ENCODE peak calls at places on chromosomes 5 and 9, in eight cellular contexts. H, V, A, I, C, S, Z and P are unnamed samples.

GRCh38 chr9:93431498-93432105 is 19.9 kb upstream of the FAM120A start:
- DNase-seq in H (no peak), V (no peak), A (no peak), I (no peak), C (no peak), S (no peak), Z (no peak), P (no peak)

GRCh38 chr5:87705876-87706275 is 293.1 kb upstream of the CCNH start:
- DNase-seq in H (no peak), V (no peak), A (no peak), I (no peak), C (peak; percentile 0), S (peak; percentile 60), Z (no peak), P (no peak)

GRCh38 chr5:8993031-8993430 is 552.8 kb downstream of the SEMA5A start:
- DNase-seq in H (no peak), V (no peak), A (peak; percentile 38), I (no peak), C (peak; percentile 36), S (no peak), Z (no peak), P (no peak)

GRCh38 chr9:129007035-129007765 is 20.9 kb downstream of the SH3GLB2 start:
- DNase-seq in H (peak; percentile 72), V (peak; percentile 50), A (no peak), I (no peak), C (no peak), S (no peak), Z (peak; percentile 48), P (no peak)

GRCh38 chr5:179113945-179114641 is 53.9 kb downstream of the ZNF354C start:
- DNase-seq in H (no peak), V (no peak), A (no peak), I (no peak), C (no peak), S (no peak), Z (no peak), P (no peak)

GRCh38 chr5:132947661-132948060 is 15.8 kb downstream of the AFF4 start:
- DNase-seq in H (no peak), V (no peak), A (no peak), I (no peak), C (peak; percentile 26), S (peak; percentile 56), Z (no peak), P (no peak)

GRCh38 chr5:140881889-140882590 is at the start of gene PCDHA13:
- DNase-seq in H (no peak), V (no peak), A (no peak), I (no peak), C (peak; percentile 5), S (no peak), Z (no peak), P (no peak)

GRCh38 chr5:67799732-67800234 is 415.8 kb upstream of the PIK3R1 start:
- DNase-seq in H (peak; percentile 9), V (no peak), A (no peak), I (no peak), C (peak; percentile 43), S (peak; percentile 53), Z (peak; percentile 60), P (no peak)

GRCh38 chr5:16025681-16026080 is 153.9 kb downstream of the MARCHF11 start:
- DNase-seq in H (no peak), V (no peak), A (no peak), I (no peak), C (no peak), S (no peak), Z (no peak), P (no peak)

DNA sequence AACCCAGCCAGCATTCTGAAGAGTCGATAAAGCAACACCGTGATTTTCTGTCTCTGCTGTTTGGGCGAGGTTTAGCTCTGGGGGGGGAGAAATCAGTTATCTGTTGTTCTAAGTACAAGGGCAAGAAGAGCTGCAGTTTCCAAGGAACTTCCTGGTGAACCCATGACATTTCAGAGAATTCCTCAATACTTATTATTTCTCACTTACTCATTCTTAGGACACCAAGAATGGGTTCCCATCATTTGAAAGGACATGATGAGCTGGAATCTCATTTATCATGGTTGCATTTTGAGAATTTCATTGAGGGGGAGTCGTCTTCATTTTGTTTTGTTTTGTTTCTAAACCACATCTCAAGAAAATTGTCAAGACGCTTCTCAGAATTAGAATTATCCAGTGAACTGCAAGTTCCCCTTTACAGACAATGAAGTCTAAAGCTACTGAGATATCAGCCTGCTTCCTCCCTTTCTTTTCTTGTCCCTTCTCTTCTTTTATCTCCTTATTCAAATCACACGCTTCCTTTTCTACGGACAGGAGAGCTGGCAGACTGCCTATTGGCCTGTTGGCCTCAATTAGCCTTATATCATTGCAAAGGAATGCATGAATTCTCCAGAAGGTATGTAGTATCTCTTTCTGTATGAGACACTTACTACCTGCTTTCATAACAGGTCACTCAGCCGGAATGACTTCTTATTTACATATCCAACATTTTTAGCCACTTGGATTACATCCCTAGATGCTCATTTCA is 53.7 kb downstream of the ZNF462 start:
- DNase-seq in H (no peak), V (peak; percentile 30), A (no peak), I (no peak), C (peak; percentile 82), S (peak; percentile 94), Z (peak; percentile 65), P (no peak)
- H3K27ac ChIP-seq in H (peak overlapping the region; percentile 91), V (no peak overlapping the region), A (no peak overlapping the region), I (no peak overlapping the region), C (peak overlapping the region; percentile 31), S (peak overlapping the region; percentile 16), Z (peak overlapping the region; percentile 32), P (no peak overlapping the region)

GRCh38 chr5:157547909-157548512 is 27.6 kb downstream of the ADAM19 start:
- DNase-seq in H (no peak), V (no peak), A (no peak), I (no peak), C (no peak), S (no peak), Z (no peak), P (no peak)

GRCh38 chr5:157550668-157551067 is 24.9 kb downstream of the ADAM19 start:
- DNase-seq in H (no peak), V (no peak), A (no peak), I (no peak), C (no peak), S (no peak), Z (no peak), P (no peak)

GRCh38 chr5:157549283-157549629 is 26.3 kb downstream of the ADAM19 start:
- DNase-seq in H (no peak), V (no peak), A (no peak), I (no peak), C (no peak), S (peak; percentile 86), Z (no peak), P (no peak)

GRCh38 chr5:157549954-157550549 is 25.5 kb downstream of the ADAM19 start:
- DNase-seq in H (no peak), V (no peak), A (no peak), I (no peak), C (no peak), S (peak; percentile 56), Z (no peak), P (no peak)

DNA sequence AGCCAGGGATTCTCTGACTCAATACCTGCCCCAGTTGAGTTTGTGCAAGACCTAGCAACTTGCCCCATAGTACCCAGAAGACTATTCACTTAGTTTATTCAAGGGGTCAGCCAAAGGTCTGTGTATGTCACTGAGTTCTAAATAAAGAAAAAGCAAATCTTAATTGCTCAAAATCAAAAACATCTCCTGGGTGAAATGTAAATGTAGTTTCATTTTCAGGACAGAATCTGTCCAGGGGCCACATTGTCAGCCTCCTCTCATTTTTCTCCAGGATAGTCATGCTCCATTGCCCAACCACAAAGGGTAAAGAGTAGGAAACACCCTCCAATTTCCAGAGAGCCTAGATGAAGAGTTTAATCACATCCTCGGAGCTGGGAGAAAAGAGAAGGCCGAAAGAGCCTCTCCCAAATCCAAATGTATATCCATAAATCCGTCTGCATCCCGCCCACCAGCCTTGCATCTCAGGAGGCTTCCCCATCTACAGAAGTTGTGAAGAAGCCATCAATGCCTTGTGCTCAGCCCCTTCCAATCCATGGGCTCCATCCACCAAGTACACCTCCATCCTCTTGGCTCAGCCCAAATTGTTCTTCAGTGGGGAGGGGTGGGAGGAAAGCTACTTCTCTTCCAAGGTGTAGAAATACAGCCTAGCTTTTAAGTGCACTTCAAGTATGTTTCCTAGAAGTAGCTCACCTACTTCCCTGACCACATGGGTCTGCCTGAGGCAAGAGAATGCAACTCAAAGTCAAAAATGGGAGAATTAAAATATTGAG is 26.9 kb downstream of the ADAM19 start:
- DNase-seq in H (no peak), V (no peak), A (no peak), I (no peak), C (peak; percentile 89), S (peak; percentile 93), Z (no peak), P (no peak)
- H3K4me1 ChIP-seq in H (peaks cover 35% of the 10 kb centered on the region), V (no peaks in the 10 kb centered on the region), A (peaks cover 24% of the 10 kb centered on the region), I (peaks cover 48% of the 10 kb centered on the region), C (peaks cover 6% of the 10 kb centered on the region), S (peaks cover 49% of the 10 kb centered on the region), Z (no peaks in the 10 kb centered on the region), P (peaks cover 8% of the 10 kb centered on the region)

GRCh38 chr9:106866243-106866642 is 3.3 kb downstream of the ZNF462 start:
- DNase-seq in H (no peak), V (no peak), A (no peak), I (peak; percentile 45), C (no peak), S (no peak), Z (no peak), P (no peak)
- H3K27ac ChIP-seq in H (no peak overlapping the region), V (no peak overlapping the region), A (no peak overlapping the region), I (no peak overlapping the region), C (no peak overlapping the region), S (no peak overlapping the region), Z (no peak overlapping the region), P (no peak overlapping the region)

GRCh38 chr9:134331186-134332025 is 5.2 kb downstream of the RXRA start:
- DNase-seq in H (peak; percentile 23), V (peak; percentile 32), A (no peak), I (no peak), C (no peak), S (no peak), Z (no peak), P (no peak)
- H3K4me1 ChIP-seq in H (peaks cover 92% of the 10 kb centered on the region), V (peaks cover 48% of the 10 kb centered on the region), A (no peaks in the 10 kb centered on the region), I (no peaks in the 10 kb centered on the region), C (peaks cover 38% of the 10 kb centered on the region), S (peaks cover 24% of the 10 kb centered on the region), Z (peaks cover 2% of the 10 kb centered on the region), P (peaks cover 21% of the 10 kb centered on the region)

GRCh38 chr5:58393716-58394115 is 66.2 kb downstream of the PLK2 start:
- DNase-seq in H (no peak), V (no peak), A (no peak), I (no peak), C (no peak), S (no peak), Z (no peak), P (no peak)
- H3K27ac ChIP-seq in H (no peak overlapping the region), V (no peak overlapping the region), A (no peak overlapping the region), I (no peak overlapping the region), C (no peak overlapping the region), S (no peak overlapping the region), Z (no peak overlapping the region), P (no peak overlapping the region)

DNA sequence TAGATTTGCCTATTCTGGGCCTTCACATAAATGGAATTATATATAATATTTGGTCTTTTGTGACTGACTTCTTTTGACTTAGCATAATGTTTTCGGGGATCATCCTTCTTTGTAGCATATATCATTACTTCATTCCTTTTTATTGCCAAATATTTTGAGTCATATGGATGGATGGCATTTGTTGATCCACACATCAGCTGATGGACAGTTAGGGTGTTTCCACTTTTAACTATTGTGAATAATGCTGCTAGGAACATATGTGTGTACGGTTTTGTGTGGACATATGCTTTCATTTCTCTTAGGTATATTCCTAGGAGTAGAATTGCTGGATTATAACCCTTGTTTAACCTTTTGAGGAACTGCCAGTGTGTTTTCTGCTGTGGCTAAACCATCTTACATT is 249.6 kb downstream of the FANCC start:
- DNase-seq in H (no peak), V (no peak), A (no peak), I (no peak), C (no peak), S (no peak), Z (no peak), P (no peak)
- H3K4me1 ChIP-seq in H (peaks cover 77% of the 10 kb centered on the region), V (peaks cover 51% of the 10 kb centered on the region), A (no peaks in the 10 kb centered on the region), I (no peaks in the 10 kb centered on the region), C (peaks cover 23% of the 10 kb centered on the region), S (peaks cover 18% of the 10 kb centered on the region), Z (peaks cover 21% of the 10 kb centered on the region), P (peaks cover 38% of the 10 kb centered on the region)

GRCh38 chr5:110376281-110376916 is 350.1 kb downstream of the TMEM232 start:
- DNase-seq in H (no peak), V (no peak), A (no peak), I (no peak), C (no peak), S (peak; percentile 81), Z (no peak), P (no peak)
- H3K27ac ChIP-seq in H (no peak overlapping the region), V (no peak overlapping the region), A (no peak overlapping the region), I (no peak overlapping the region), C (no peak overlapping the region), S (no peak overlapping the region), Z (no peak overlapping the region), P (no peak overlapping the region)